ENCODE peak calls at places on chromosome 20, in eight cellular contexts. F is heart left ventricle; C is astrocyte of the spinal cord; Y is omental fat pad; P is GM13977; M is endothelial cell of umbilical vein; B is nephron progenitor cell; J is CD8-positive, alpha-beta T cell. X is an unnamed sample.

GRCh38 chr20:44863661-44864060 is 21.8 kb upstream of the YWHAB start:
- DNase-seq in Y (no peak), C (no peak), P (no peak), J (no peak), B (no peak), F (no peak), M (no peak), X (no peak)

GRCh38 chr20:401682-402495 is 6.2 kb upstream of the RBCK1 start:
- DNase-seq in P (no peak), J (no peak), C (peak), B (no peak), M (no peak), F (no peak), Y (no peak), X (no peak)

GRCh38 chr20:24692429-24693190 is 223.2 kb downstream of the SYNDIG1 start:
- DNase-seq in P (no peak), M (no peak), J (peak), B (no peak), F (no peak), Y (no peak), C (no peak), X (no peak)

GRCh38 chr20:4091332-4092135 is 76.2 kb upstream of the RNF24 start:
- DNase-seq in J (peak), F (peak), C (peak), B (peak), M (peak), P (peak), Y (peak), X (peak)

GRCh38 chr20:17849901-17850673 is 118.5 kb downstream of the SNX5 start:
- DNase-seq in Y (no peak), F (peak), P (no peak), C (peak), B (no peak), M (peak), J (no peak), X (no peak)

GRCh38 chr20:58251979-58252591 is 23.6 kb upstream of the ANKRD60 start:
- DNase-seq in Y (no peak), J (no peak), F (no peak), M (peak), C (peak), B (no peak), P (no peak), X (no peak)

GRCh38 chr20:33673411-33674293 is 576 bp downstream of the NECAB3 start:
- DNase-seq in M (no peak), C (no peak), P (no peak), Y (no peak), J (no peak), F (no peak), B (no peak), X (no peak)

GRCh38 chr20:20821496-20822260 is 109.2 kb upstream of the RALGAPA2 start:
- DNase-seq in B (no peak), P (no peak), J (no peak), Y (no peak), F (no peak), C (no peak), M (no peak), X (no peak)

GRCh38 chr20:57006411-57007170 is 259.9 kb downstream of the BMP7 start:
- DNase-seq in M (no peak), F (no peak), B (no peak), Y (no peak), J (no peak), C (peak), P (no peak), X (no peak)

GRCh38 chr20:38114353-38114791 is 50.7 kb downstream of the TGM2 start:
- DNase-seq in F (no peak), B (no peak), M (no peak), P (no peak), J (no peak), C (peak), Y (no peak), X (no peak)

GRCh38 chr20:38115205-38115604 is 49.9 kb downstream of the TGM2 start:
- DNase-seq in F (no peak), C (no peak), P (no peak), M (no peak), Y (no peak), J (no peak), B (no peak), X (no peak)

GRCh38 chr20:38112943-38113294 is 52.2 kb downstream of the TGM2 start:
- DNase-seq in J (no peak), C (no peak), B (no peak), M (no peak), F (no peak), Y (no peak), P (no peak), X (no peak)

GRCh38 chr20:38112249-38112942 is 52.7 kb downstream of the TGM2 start:
- DNase-seq in J (no peak), P (no peak), Y (no peak), F (no peak), M (no peak), C (no peak), B (no peak), X (no peak)

DNA sequence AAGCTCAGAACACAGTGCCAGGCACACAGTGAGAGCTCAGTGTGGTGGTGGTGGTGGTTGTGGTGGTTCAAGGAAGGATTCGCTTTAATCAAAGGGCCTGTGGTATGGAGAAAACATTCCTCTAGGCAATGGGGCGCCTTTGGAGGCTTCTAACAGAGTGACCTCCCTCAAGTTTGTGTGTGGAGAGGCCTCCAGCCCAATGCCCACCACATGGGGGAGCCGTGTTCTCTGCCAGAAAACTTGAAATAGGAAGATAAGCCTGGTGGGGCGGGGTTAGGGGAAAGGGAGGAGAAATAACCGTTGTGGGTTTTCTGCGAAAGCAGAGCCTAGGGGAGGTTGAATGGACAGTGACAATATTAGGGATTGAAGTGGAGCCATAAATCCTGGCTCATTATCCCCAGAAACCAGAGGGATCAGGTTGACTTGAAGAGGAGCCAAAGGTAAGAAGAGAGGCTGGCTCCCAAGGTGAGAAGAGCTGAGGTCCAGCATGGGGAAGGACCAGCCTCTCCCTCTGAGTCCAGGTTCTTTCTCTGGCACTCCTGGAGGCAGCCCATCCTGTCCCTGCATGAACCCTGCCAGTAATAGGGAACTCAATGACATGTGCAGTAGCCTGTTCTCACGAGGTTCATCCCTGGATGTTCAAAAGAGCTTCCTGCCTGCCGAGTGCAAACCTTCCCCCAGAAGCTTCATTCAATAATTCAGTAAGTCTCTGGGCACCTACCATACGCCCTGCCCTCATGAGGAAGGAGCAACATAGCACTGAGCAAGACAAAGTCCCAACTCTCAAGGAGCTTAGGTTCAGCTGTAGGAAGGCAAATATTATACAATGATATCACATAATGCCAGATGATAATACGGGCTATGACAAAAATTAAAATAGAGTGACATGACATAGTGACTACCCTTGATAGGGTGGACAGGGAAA is 51.4 kb downstream of the TGM2 start:
- DNase-seq in C (no peak), P (no peak), B (peak), F (peak), J (no peak), Y (no peak), M (no peak), X (no peak)
- TF ChIP-seq CTCF in C (peak), P (peak), B (peak), F (no peak), J (no peak), Y (no peak), M (peak), X (no peak)

DNA sequence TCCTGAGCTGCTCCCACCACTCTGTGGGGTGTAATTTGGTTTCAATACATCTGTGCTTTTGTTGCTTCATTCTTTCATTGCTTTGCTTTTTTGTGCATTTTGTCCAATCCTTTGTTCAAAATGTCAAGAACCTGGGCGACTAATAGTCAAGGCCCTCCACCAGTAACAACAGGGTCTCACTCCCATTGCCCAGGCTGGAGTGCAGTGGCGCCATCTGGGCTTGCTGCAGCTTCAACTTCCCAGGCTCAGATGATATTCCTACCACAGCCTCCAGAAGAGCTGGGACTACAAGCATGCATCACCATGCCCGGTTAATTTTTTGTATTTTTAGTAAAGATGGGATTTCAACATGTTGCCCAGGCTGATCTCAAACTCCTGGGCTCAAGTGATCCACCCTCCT is 169.2 kb downstream of the EYA2 start:
- DNase-seq in P (no peak), M (no peak), Y (no peak), B (no peak), J (no peak), C (no peak), F (no peak), X (no peak)
- TF ChIP-seq CTCF in P (no peak), M (no peak), Y (no peak), B (no peak), J (no peak), C (no peak), F (no peak), X (no peak)

DNA sequence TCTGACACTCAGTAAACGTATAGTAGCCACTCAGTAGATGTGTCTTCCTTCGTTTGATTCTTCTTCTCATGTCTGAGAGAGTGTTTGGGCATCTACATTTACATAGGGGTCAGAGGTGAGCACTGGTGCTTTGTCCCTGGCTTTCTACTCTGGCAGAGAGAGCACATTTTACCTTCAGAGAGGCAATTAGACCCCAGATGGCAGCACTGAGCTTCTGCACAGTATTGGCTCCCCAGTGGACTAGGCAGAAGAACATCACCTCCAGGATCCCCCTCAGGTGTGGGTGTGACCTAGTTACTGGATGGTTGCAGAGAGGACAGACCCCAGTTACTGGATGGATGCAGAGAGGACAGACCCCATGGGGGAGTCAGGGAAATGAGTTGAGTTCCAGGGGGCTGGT is 327.2 kb downstream of the DHX35 start:
- DNase-seq in J (no peak), C (no peak), Y (no peak), B (no peak), P (peak), F (no peak), M (no peak), X (no peak)
- TF ChIP-seq CTCF in J (no peak), C (peak), Y (no peak), B (peak), P (peak), F (no peak), M (peak), X (no peak)

DNA sequence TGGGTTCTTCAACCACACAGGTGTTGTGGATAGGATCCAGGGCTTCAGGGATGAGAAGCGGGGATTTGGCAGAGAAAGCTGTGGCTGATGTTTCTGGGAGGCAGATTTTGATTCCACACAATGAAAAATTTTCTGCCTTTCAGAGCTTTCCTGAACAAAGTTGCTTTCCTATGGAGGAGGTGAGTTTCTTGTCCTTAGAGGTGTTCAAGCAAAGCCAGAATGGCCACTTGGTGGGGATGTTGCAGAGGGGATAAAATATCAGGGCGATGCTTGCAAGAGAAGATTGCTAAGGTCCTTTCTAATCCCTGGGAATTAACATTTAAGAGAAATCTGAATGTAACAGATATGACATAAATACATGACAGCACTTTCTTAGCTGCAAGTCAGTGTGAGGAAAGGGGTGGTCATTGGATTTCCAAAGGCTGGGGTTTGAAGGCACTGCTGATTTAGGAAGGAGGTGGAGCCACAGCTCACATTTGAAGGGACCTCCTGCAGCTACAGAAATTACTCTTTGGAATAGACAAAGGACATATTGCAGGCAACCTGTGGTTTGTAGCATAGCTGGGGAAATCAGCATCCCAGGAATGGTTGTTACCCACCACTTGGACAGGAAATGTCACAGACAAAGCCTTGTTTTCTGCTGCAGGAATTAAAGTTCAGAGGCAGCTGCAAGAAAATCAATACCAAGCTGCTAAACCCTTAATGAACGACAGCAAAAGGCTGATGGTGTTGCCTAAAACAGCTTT is 271.1 kb upstream of the CHD6 start:
- DNase-seq in M (no peak), J (no peak), F (no peak), C (peak), B (no peak), P (no peak), Y (no peak), X (no peak)
- TF ChIP-seq CTCF in M (no peak), J (no peak), F (no peak), C (peak), B (no peak), P (peak), Y (no peak), X (no peak)